ENCODE peak calls at places on chromosomes 6 and 20, in nine cellular contexts. Q is IMR-90; P is kidney epithelial cell; X is WERI-Rb-1; J is CD14-positive monocyte; M is endothelial cell; I is H9; Z is upper lobe of right lung; D is CD4-positive, alpha-beta T cell. W is an unnamed sample.

GRCh38 chr20:44701116-44701865 is 13.9 kb upstream of the CCN5 start:
- DNase-seq in Q (peak), P (no peak), X (peak), J (no peak), M (no peak), I (peak), Z (no peak), D (no peak), W (no peak)

GRCh38 chr20:17898548-17898994 is 70.0 kb downstream of the SNX5 start:
- DNase-seq in Q (peak), P (no peak), X (peak), J (peak), M (peak), I (peak), Z (peak), D (peak), W (no peak)

GRCh38 chr20:51402201-51402600 is 140.3 kb downstream of the NFATC2 start:
- DNase-seq in Q (peak), P (no peak), X (no peak), J (no peak), M (no peak), I (no peak), Z (peak), D (peak), W (no peak)

GRCh38 chr20:35048739-35049138 is 43.9 kb downstream of the TRPC4AP start:
- DNase-seq in Q (no peak), P (no peak), X (no peak), J (no peak), M (no peak), I (no peak), Z (no peak), D (no peak), W (no peak)

GRCh38 chr20:49380245-49380875 is 102.1 kb downstream of the KCNB1 start:
- DNase-seq in Q (no peak), P (no peak), X (no peak), J (no peak), M (no peak), I (peak), Z (no peak), D (no peak), W (no peak)

GRCh38 chr6:136975089-136975715 is 53.1 kb downstream of the SLC35D3 start:
- DNase-seq in Q (no peak), P (no peak), X (no peak), J (no peak), M (no peak), I (no peak), Z (no peak), D (no peak), W (no peak)

GRCh38 chr6:45377041-45377554 is 636 bp downstream of the SUPT3H start:
- DNase-seq in Q (peak), P (no peak), X (no peak), J (no peak), M (no peak), I (no peak), Z (no peak), D (no peak), W (no peak)

GRCh38 chr20:53917145-53918009 is 153.0 kb downstream of the BCAS1 start:
- DNase-seq in Q (no peak), P (no peak), X (no peak), J (peak), M (no peak), I (no peak), Z (no peak), D (no peak), W (no peak)

GRCh38 chr6:21064716-21065340 is 528.7 kb upstream of the SOX4 start:
- DNase-seq in Q (no peak), P (no peak), X (no peak), J (no peak), M (no peak), I (no peak), Z (no peak), D (no peak), W (no peak)

GRCh38 chr6:56156643-56157042 is 90.7 kb downstream of the COL21A1 start:
- DNase-seq in Q (peak), P (no peak), X (no peak), J (no peak), M (no peak), I (no peak), Z (no peak), D (no peak), W (no peak)

GRCh38 chr6:169653691-169654090 is 48.1 kb downstream of the WDR27 start:
- DNase-seq in Q (no peak), P (no peak), X (no peak), J (no peak), M (no peak), I (no peak), Z (no peak), D (no peak), W (no peak)

GRCh38 chr6:41731561-41732086 is 3.8 kb downstream of the TFEB start:
- DNase-seq in Q (no peak), P (no peak), X (no peak), J (no peak), M (no peak), I (no peak), Z (no peak), D (no peak), W (peak)

GRCh38 chr20:63158352-63158751 is 57.6 kb downstream of the YTHDF1 start:
- DNase-seq in Q (no peak), P (no peak), X (no peak), J (no peak), M (no peak), I (no peak), Z (no peak), D (no peak), W (peak)

GRCh38 chr6:53837875-53838806 is 43.3 kb downstream of the LRRC1 start:
- DNase-seq in Q (peak), P (no peak), X (no peak), J (no peak), M (no peak), I (no peak), Z (no peak), D (no peak), W (no peak)

GRCh38 chr6:73790572-73790971 is 94.6 kb downstream of the CD109 start:
- DNase-seq in Q (no peak), P (no peak), X (no peak), J (no peak), M (no peak), I (no peak), Z (no peak), D (no peak), W (no peak)

GRCh38 chr6:161271343-161272019 is 2.4 kb downstream of the AGPAT4 start:
- DNase-seq in Q (no peak), P (no peak), X (peak), J (no peak), M (no peak), I (no peak), Z (no peak), D (no peak), W (no peak)

GRCh38 chr20:58709703-58710039 is 17.1 kb downstream of the NPEPL1 start:
- DNase-seq in Q (no peak), P (no peak), X (no peak), J (no peak), M (no peak), I (no peak), Z (no peak), D (no peak), W (peak)

GRCh38 chr6:159074866-159075265 is 30.1 kb upstream of the TAGAP start:
- DNase-seq in Q (no peak), P (no peak), X (peak), J (no peak), M (no peak), I (no peak), Z (no peak), D (no peak), W (no peak)

GRCh38 chr6:4253604-4254211 is 118.3 kb upstream of the ECI2 start:
- DNase-seq in Q (peak), P (no peak), X (no peak), J (no peak), M (no peak), I (no peak), Z (no peak), D (no peak), W (no peak)

GRCh38 chr6:150531957-150532356 is 67.7 kb upstream of the PLEKHG1 start:
- DNase-seq in Q (no peak), P (no peak), X (no peak), J (no peak), M (no peak), I (no peak), Z (no peak), D (no peak), W (no peak)

GRCh38 chr6:119862719-119863118 is 513.2 kb upstream of the MAN1A1 start:
- DNase-seq in Q (no peak), P (no peak), X (no peak), J (no peak), M (no peak), I (no peak), Z (no peak), D (no peak), W (no peak)

GRCh38 chr6:111866857-111867256 is 6.4 kb downstream of the FYN start:
- DNase-seq in Q (no peak), P (no peak), X (no peak), J (no peak), M (no peak), I (no peak), Z (no peak), D (no peak), W (no peak)

GRCh38 chr20:60653111-60653845 is 598.8 kb upstream of the CDH4 start:
- DNase-seq in Q (no peak), P (no peak), X (no peak), J (no peak), M (no peak), I (no peak), Z (no peak), D (no peak), W (no peak)
- TF ChIP-seq CTCF in Q (no peak), P (no peak), X (no peak), J (no peak), M (no peak), I (no peak), Z (no peak), D (no peak), W (no peak)

GRCh38 chr6:5259428-5259827 is 1.3 kb downstream of the LYRM4 start:
- DNase-seq in Q (no peak), P (no peak), X (no peak), J (no peak), M (no peak), I (no peak), Z (no peak), D (no peak), W (no peak)

GRCh38 chr6:5257400-5257799 is 3.4 kb downstream of the LYRM4 start:
- DNase-seq in Q (no peak), P (no peak), X (no peak), J (no peak), M (no peak), I (no peak), Z (no peak), D (no peak), W (no peak)

GRCh38 chr6:5261545-5262109 is 314 bp downstream of the FARS2 start:
- DNase-seq in Q (no peak), P (no peak), X (no peak), J (no peak), M (no peak), I (no peak), Z (no peak), D (no peak), W (no peak)

GRCh38 chr6:5260111-5260620 is 584 bp downstream of the LYRM4 start:
- DNase-seq in Q (peak), P (peak), X (peak), J (no peak), M (peak), I (peak), Z (peak), D (peak), W (no peak)

GRCh38 chr6:5260661-5261544 is at the start of the genes FARS2 and LYRM4:
- DNase-seq in Q (peak), P (peak), X (peak), J (peak), M (peak), I (peak), Z (peak), D (peak), W (peak)
- TF ChIP-seq CTCF in Q (peak), P (peak), X (no peak), J (no peak), M (no peak), I (peak), Z (no peak), D (no peak), W (peak)

DNA sequence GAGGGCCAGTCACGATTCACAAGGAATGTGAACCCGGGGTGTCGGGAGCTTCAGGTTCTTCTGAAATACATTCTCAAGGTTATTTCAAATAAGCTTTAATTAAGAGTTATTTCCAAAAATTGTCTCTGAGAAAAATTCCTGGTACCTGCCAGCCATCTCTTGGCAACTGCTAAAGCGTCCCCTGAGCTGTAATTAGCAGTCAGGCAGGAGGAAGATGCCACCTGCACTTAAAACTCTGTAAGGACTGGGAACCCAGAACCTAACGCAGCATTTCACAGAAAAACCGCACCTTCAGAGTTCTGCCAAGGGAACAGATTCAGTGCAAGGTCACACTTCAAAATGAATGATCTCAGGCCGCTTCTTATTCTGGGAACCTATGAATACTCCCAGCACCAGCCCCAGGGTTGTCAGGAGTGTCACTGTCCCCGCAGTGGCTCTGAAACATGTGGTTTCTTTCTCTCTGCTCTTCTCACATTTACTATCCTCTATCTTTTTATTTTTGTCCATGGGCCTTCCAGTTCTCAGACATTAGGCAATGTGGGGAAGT is 36.7 kb downstream of the INSM1 start:
- DNase-seq in Q (no peak), P (no peak), X (no peak), J (no peak), M (no peak), I (no peak), Z (no peak), D (no peak), W (no peak)
- TF ChIP-seq CTCF in Q (no peak), P (no peak), X (no peak), J (no peak), M (no peak), I (no peak), Z (no peak), D (no peak), W (no peak)

GRCh38 chr6:100724222-100724621 is 156.9 kb downstream of the ASCC3 start:
- DNase-seq in Q (no peak), P (no peak), X (no peak), J (no peak), M (no peak), I (no peak), Z (no peak), D (no peak), W (no peak)

GRCh38 chr6:100721256-100721655 is 159.9 kb downstream of the ASCC3 start:
- DNase-seq in Q (peak), P (no peak), X (no peak), J (no peak), M (no peak), I (no peak), Z (no peak), D (no peak), W (no peak)

GRCh38 chr6:100724696-100725095 is 156.4 kb downstream of the ASCC3 start:
- DNase-seq in Q (no peak), P (no peak), X (no peak), J (no peak), M (no peak), I (no peak), Z (no peak), D (no peak), W (no peak)

DNA sequence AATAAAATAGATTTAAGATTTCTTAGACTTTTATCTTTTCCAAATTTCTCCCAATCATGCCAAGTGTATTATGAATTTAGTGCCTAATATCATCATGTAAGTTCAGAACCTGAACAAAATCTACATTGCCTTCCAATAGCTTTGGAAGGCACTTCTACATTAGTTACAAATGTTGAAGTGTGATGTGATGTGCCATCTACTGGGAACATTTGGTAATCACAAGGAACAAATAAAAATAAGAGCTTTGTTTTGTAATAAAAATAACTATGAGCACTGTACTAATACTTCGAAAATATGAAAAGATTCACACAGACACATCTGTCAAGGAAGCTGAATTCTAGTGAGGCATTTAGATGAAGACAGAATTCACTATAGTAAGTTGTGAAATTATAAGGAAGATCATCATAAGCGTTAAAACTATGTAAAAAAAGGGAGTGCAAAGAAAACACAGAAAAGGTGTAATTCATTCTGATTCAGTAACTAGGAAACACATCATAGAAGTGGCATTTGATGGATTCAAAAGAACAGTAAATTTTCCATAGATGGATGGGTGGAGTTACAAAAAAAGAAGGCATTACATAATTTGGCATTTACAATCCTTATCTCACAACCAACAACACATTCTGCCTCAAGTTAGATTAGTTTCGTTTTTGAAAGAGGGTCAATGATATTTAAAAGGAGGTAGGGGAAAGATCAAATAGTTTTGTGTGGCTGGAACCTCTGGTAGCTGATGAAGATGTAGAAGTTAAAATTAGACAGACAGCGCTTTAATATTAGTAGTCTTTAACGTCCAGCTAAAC is 161.0 kb downstream of the ASCC3 start:
- DNase-seq in Q (peak), P (no peak), X (no peak), J (no peak), M (no peak), I (no peak), Z (no peak), D (no peak), W (no peak)
- TF ChIP-seq CTCF in Q (peak), P (peak), X (no peak), J (peak), M (peak), I (peak), Z (peak), D (peak), W (peak)

GRCh38 chr6:98846021-98846380 is 11.6 kb downstream of the POU3F2 start:
- DNase-seq in Q (no peak), P (no peak), X (no peak), J (no peak), M (no peak), I (no peak), Z (no peak), D (no peak), W (no peak)
- TF ChIP-seq CTCF in Q (no peak), P (no peak), X (no peak), J (peak), M (no peak), I (no peak), Z (no peak), D (peak), W (peak)

DNA sequence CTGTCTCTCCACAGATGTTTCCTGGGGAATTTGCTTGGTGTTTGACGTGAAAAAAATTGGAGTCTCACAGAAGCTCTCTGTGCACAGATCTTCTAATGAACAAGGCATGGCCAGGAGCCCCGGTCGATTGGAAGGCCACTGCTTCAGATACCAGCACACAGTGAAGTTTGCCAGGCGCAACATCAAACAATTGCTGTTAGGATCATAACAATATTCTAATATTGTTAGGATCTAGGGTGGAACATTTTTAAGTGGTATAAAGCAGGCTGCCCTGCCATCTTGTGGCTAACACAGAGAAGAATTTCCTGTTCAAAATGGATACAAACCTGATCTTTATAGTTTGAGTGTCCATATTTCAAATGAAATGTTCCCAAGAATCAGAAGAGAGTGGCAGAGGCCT is 64.1 kb downstream of the C6orf118 start:
- DNase-seq in Q (peak), P (no peak), X (no peak), J (no peak), M (no peak), I (no peak), Z (no peak), D (no peak), W (no peak)
- TF ChIP-seq CTCF in Q (peak), P (peak), X (peak), J (no peak), M (no peak), I (peak), Z (peak), D (no peak), W (peak)

GRCh38 chr6:35925961-35926360 is 5.1 kb upstream of the SRPK1 start:
- DNase-seq in Q (no peak), P (no peak), X (no peak), J (no peak), M (no peak), I (no peak), Z (no peak), D (no peak), W (no peak)
- TF ChIP-seq CTCF in Q (no peak), P (no peak), X (no peak), J (no peak), M (no peak), I (no peak), Z (no peak), D (no peak), W (no peak)

W was measured in chondrocyte.